ENCODE peak calls at places on chromosome 6, in nine cellular contexts. U is stimulated activated CD8-positive, alpha-beta memory T cell treated with anti-CD3 and anti-CD28 coated beads, Interleukin-7, amount 100 ng/mL, for 1 hour; X is amygdala; E is D341Med; Z is G401; A is heart left ventricle; D is GM13976; M is posterior cingulate gyrus; R is fibroblast of lung. S is an unnamed sample.

GRCh38 chr6:19180348-19181073 is 656.7 kb upstream of the ID4 start:
- DNase-seq in X (no peak), Z (no peak), M (peak), R (peak), U (no peak), A (peak), E (no peak), D (no peak), S (peak)

GRCh38 chr6:157151989-157152388 is 171.3 kb downstream of the TMEM242 start:
- DNase-seq in E (no peak), D (no peak), A (no peak), U (no peak), R (peak), M (no peak), Z (no peak), X (no peak), S (no peak)

GRCh38 chr6:120951258-120951657 is 383.0 kb downstream of the TBC1D32 start:
- DNase-seq in E (no peak), Z (no peak), U (no peak), A (no peak), R (no peak), X (no peak), D (no peak), M (no peak), S (no peak)

GRCh38 chr6:18302561-18303439 is 38.5 kb upstream of the DEK start:
- DNase-seq in E (no peak), D (no peak), Z (peak), A (no peak), M (no peak), X (no peak), R (peak), U (no peak), S (no peak)

GRCh38 chr6:1024587-1024986 is 287.3 kb upstream of the FOXQ1 start:
- DNase-seq in Z (peak), A (no peak), R (peak), E (no peak), X (no peak), M (no peak), D (no peak), U (no peak), S (peak)

GRCh38 chr6:56713285-56713684 is 70.6 kb upstream of the DST start:
- DNase-seq in X (no peak), D (no peak), U (no peak), E (no peak), M (no peak), Z (peak), R (peak), A (no peak), S (peak)

GRCh38 chr6:170173416-170173990 is 117.4 kb downstream of the DLL1 start:
- DNase-seq in E (peak), X (no peak), U (no peak), A (no peak), D (no peak), M (no peak), R (no peak), Z (no peak), S (no peak)

GRCh38 chr6:132199343-132199742 is 201.9 kb downstream of the MOXD1 start:
- DNase-seq in R (peak), X (no peak), D (no peak), M (no peak), Z (no peak), E (no peak), U (no peak), A (no peak), S (no peak)

GRCh38 chr6:100099189-100100074 is 105.4 kb upstream of the MCHR2 start:
- DNase-seq in Z (peak), U (no peak), D (peak), X (no peak), M (no peak), E (no peak), A (no peak), R (peak), S (no peak)

GRCh38 chr6:145009691-145010090 is 724.6 kb downstream of the UTRN start:
- DNase-seq in M (no peak), U (no peak), X (no peak), A (no peak), E (no peak), R (peak), D (no peak), Z (no peak), S (no peak)

GRCh38 chr6:33206864-33207568 is 1.3 kb upstream of the RING1 start:
- DNase-seq in X (no peak), D (no peak), U (no peak), R (no peak), A (peak), Z (no peak), E (no peak), M (no peak), S (no peak)

GRCh38 chr6:140850438-140850837 is 1282.3 kb upstream of the GJE1 start:
- DNase-seq in Z (no peak), M (no peak), X (no peak), E (no peak), R (peak), D (no peak), A (no peak), U (no peak), S (no peak)

GRCh38 chr6:166307981-166308768 is at the start of gene PRR18:
- DNase-seq in E (peak), X (peak), A (no peak), U (no peak), R (no peak), D (peak), Z (no peak), M (peak), S (no peak)

GRCh38 chr6:5116243-5116991 is 31.3 kb downstream of the PPP1R3G start:
- DNase-seq in D (no peak), U (no peak), Z (no peak), M (no peak), X (no peak), A (no peak), R (no peak), E (no peak), S (no peak)

GRCh38 chr6:127811939-127812338 is 88.9 kb downstream of the THEMIS start:
- DNase-seq in E (no peak), D (no peak), M (no peak), U (no peak), Z (no peak), X (no peak), R (no peak), A (no peak), S (no peak)

GRCh38 chr6:108549741-108550140 is 11.0 kb upstream of the FOXO3 start:
- DNase-seq in X (no peak), D (no peak), M (no peak), E (no peak), Z (no peak), R (no peak), A (no peak), U (no peak), S (no peak)

S was measured in adrenal gland.